ENCODE peak calls at places on chromosome 14, in ten cellular contexts. C, A, Q, D, O, G, E, P, Y and U are unnamed samples.

GRCh38 chr14:91113829-91114078 is at the start of gene DGLUCY:
- DNase-seq in D (peak), A (no peak), P (peak), Q (peak), O (peak), G (no peak), E (no peak), Y (peak), C (peak), U (peak)

GRCh38 chr14:90429764-90430163 is 32.9 kb downstream of the CALM1 start:
- DNase-seq in C (no peak), P (no peak), Q (no peak), E (no peak), D (no peak), Y (no peak), A (no peak), O (no peak), G (no peak), U (no peak)

GRCh38 chr14:42994001-42994736 is 1387.5 kb downstream of the LRFN5 start:
- DNase-seq in E (no peak), Y (no peak), G (no peak), A (peak), P (no peak), D (no peak), O (peak), C (no peak), Q (no peak), U (no peak)

GRCh38 chr14:64442300-64442988 is 22.9 kb upstream of the AKAP5 start:
- DNase-seq in Y (no peak), E (no peak), C (no peak), O (no peak), D (no peak), A (no peak), Q (peak), P (no peak), G (no peak), U (peak)

GRCh38 chr14:94406910-94407309 is 18.5 kb upstream of the SERPINA1 start:
- DNase-seq in E (no peak), Q (no peak), D (no peak), C (no peak), G (no peak), A (no peak), P (no peak), O (no peak), Y (no peak), U (no peak)

GRCh38 chr14:40346275-40346674 is 914.0 kb upstream of the FBXO33 start:
- DNase-seq in Q (no peak), O (no peak), C (no peak), G (no peak), P (no peak), E (no peak), D (no peak), A (no peak), Y (no peak), U (no peak)

GRCh38 chr14:93693914-93694313 is 94.4 kb downstream of the PRIMA1 start:
- DNase-seq in Y (no peak), E (no peak), Q (no peak), A (no peak), C (no peak), G (no peak), P (no peak), D (no peak), O (no peak), U (no peak)

GRCh38 chr14:76720382-76720813 is 40.9 kb upstream of the VASH1 start:
- DNase-seq in Y (no peak), P (peak), E (no peak), Q (peak), A (peak), G (no peak), D (peak), O (peak), C (peak), U (peak)

GRCh38 chr14:54354096-54354495 is 42.7 kb upstream of the CDKN3 start:
- DNase-seq in Y (no peak), P (no peak), E (no peak), Q (no peak), D (no peak), G (peak), C (no peak), A (no peak), O (no peak), U (peak)

GRCh38 chr14:71688576-71688975 is 243.7 kb upstream of the RGS6 start:
- DNase-seq in A (no peak), D (no peak), E (no peak), C (peak), Y (no peak), O (peak), P (no peak), Q (no peak), G (peak), U (no peak)

GRCh38 chr14:60707858-60708257 is 16.3 kb downstream of the SIX4 start:
- DNase-seq in Y (no peak), E (no peak), G (no peak), D (no peak), A (no peak), C (no peak), Q (no peak), O (no peak), P (no peak), U (no peak)

GRCh38 chr14:65210118-65210826 is 108.0 kb upstream of the MAX start:
- DNase-seq in A (peak), C (peak), G (no peak), D (no peak), Q (no peak), P (no peak), E (no peak), Y (no peak), O (peak), U (no peak)

GRCh38 chr14:25246751-25247150 is 196.8 kb upstream of the STXBP6 start:
- DNase-seq in C (no peak), Q (no peak), D (no peak), E (no peak), G (no peak), O (no peak), A (no peak), Y (no peak), P (no peak), U (no peak)

GRCh38 chr14:49497725-49498348 is 88.3 kb downstream of the RPS29 start:
- DNase-seq in E (peak), D (peak), C (peak), G (peak), O (peak), P (no peak), Q (peak), A (peak), Y (no peak), U (no peak)

GRCh38 chr14:30620178-30620577 is 1.9 kb upstream of the SCFD1 start:
- DNase-seq in A (peak), O (peak), C (peak), P (no peak), Y (no peak), Q (no peak), G (no peak), D (peak), E (no peak), U (no peak)

GRCh38 chr14:94058128-94058673 is 22.8 kb downstream of the DDX24 start:
- DNase-seq in P (no peak), E (no peak), O (peak), Q (no peak), C (peak), A (no peak), Y (no peak), G (no peak), D (no peak), U (peak)

GRCh38 chr14:31164115-31164514 is 43.5 kb downstream of the HECTD1 start:
- DNase-seq in Q (no peak), Y (no peak), E (no peak), O (no peak), G (peak), A (no peak), P (no peak), C (no peak), D (no peak), U (no peak)

GRCh38 chr14:99574099-99574880 is 29.7 kb downstream of the CCDC85C start:
- DNase-seq in Q (peak), G (peak), O (peak), D (no peak), A (peak), E (no peak), P (peak), Y (no peak), C (peak), U (peak)

GRCh38 chr14:83559721-83560120 is 1970.2 kb upstream of the FLRT2 start:
- DNase-seq in D (no peak), O (peak), E (no peak), A (peak), P (no peak), G (no peak), Y (no peak), C (peak), Q (no peak), U (no peak)

GRCh38 chr14:73787760-73788508 is 63.7 kb upstream of the PTGR2 start:
- DNase-seq in P (no peak), C (no peak), Y (no peak), Q (no peak), O (peak), A (peak), E (no peak), G (no peak), D (peak), U (no peak)

GRCh38 chr14:104373055-104373854 is 206.3 kb upstream of the C14orf180 start:
- DNase-seq in Y (no peak), C (no peak), E (no peak), O (no peak), P (no peak), G (no peak), A (no peak), Q (no peak), D (no peak), U (no peak)

GRCh38 chr14:99265571-99265970 is 6.4 kb downstream of the BCL11B start:
- DNase-seq in E (no peak), G (no peak), Q (no peak), O (no peak), P (no peak), D (no peak), C (no peak), Y (no peak), A (no peak), U (no peak)

GRCh38 chr14:34129927-34130552 is 179.2 kb upstream of the EGLN3 start:
- DNase-seq in A (no peak), P (no peak), O (no peak), Q (no peak), G (no peak), Y (no peak), E (no peak), D (no peak), C (no peak), U (no peak)

GRCh38 chr14:100031506-100032281 is 33.5 kb upstream of the EVL start:
- DNase-seq in O (peak), C (peak), G (peak), D (no peak), Q (no peak), Y (peak), E (peak), P (no peak), A (peak), U (peak)

GRCh38 chr14:99073401-99073800 is 198.6 kb downstream of the BCL11B start:
- DNase-seq in E (no peak), O (no peak), D (no peak), Q (no peak), A (no peak), Y (no peak), G (no peak), P (no peak), C (no peak), U (no peak)

GRCh38 chr14:92510972-92511371 is 2.6 kb upstream of the RIN3 start:
- DNase-seq in G (peak), Q (no peak), E (no peak), C (no peak), P (no peak), O (no peak), A (no peak), D (peak), Y (no peak), U (no peak)

GRCh38 chr14:69663322-69663686 is 51.9 kb downstream of the SUSD6 start:
- DNase-seq in A (peak), D (no peak), C (no peak), Y (no peak), G (no peak), Q (no peak), P (no peak), O (no peak), E (no peak), U (no peak)

GRCh38 chr14:37150414-37150813 is 22.0 kb downstream of the SLC25A21 start:
- DNase-seq in G (peak), A (peak), Y (no peak), E (peak), D (no peak), C (peak), O (peak), Q (peak), P (no peak), U (no peak)

GRCh38 chr14:36383674-36384421 is 63.4 kb upstream of the MBIP start:
- DNase-seq in C (peak), Q (no peak), E (no peak), O (no peak), D (no peak), Y (peak), G (no peak), A (no peak), P (no peak), U (peak)

GRCh38 chr14:73173092-73173735 is 36.9 kb downstream of the PSEN1 start:
- DNase-seq in Y (no peak), Q (peak), G (peak), A (peak), D (peak), C (peak), O (peak), P (no peak), E (peak), U (no peak)

GRCh38 chr14:32078794-32079663 is 1.9 kb downstream of the ARHGAP5 start:
- DNase-seq in P (no peak), D (no peak), G (peak), Y (no peak), E (no peak), O (peak), C (no peak), Q (peak), A (peak), U (no peak)

GRCh38 chr14:51653096-51653814 is 1.5 kb downstream of the FRMD6 start:
- DNase-seq in D (no peak), Q (peak), O (peak), Y (no peak), C (peak), G (peak), A (peak), P (no peak), E (no peak), U (no peak)
- TF ChIP-seq CTCF in D (no peak), Q (peak), O (no peak), Y (peak), C (peak), G (peak), A (peak), P (no peak), E (peak), U (no peak)

GRCh38 chr14:24095196-24096068 is 1.3 kb downstream of the PCK2 start:
- DNase-seq in C (peak), O (no peak), Q (peak), Y (no peak), G (peak), A (peak), P (no peak), D (peak), E (peak), U (peak)

GRCh38 chr14:24092110-24092959 is 1.8 kb upstream of the PCK2 start:
- DNase-seq in E (no peak), D (no peak), C (peak), G (no peak), O (no peak), A (no peak), Q (no peak), Y (no peak), P (peak), U (no peak)

GRCh38 chr14:24094839-24095195 is 706 bp downstream of the PCK2 start:
- DNase-seq in A (peak), C (peak), Y (no peak), Q (no peak), D (no peak), O (no peak), P (no peak), E (no peak), G (no peak), U (no peak)

GRCh38 chr14:24093901-24094838 is at the start of gene PCK2:
- DNase-seq in C (peak), A (peak), D (peak), Y (peak), P (peak), E (peak), Q (peak), G (peak), O (peak), U (peak)

DNA sequence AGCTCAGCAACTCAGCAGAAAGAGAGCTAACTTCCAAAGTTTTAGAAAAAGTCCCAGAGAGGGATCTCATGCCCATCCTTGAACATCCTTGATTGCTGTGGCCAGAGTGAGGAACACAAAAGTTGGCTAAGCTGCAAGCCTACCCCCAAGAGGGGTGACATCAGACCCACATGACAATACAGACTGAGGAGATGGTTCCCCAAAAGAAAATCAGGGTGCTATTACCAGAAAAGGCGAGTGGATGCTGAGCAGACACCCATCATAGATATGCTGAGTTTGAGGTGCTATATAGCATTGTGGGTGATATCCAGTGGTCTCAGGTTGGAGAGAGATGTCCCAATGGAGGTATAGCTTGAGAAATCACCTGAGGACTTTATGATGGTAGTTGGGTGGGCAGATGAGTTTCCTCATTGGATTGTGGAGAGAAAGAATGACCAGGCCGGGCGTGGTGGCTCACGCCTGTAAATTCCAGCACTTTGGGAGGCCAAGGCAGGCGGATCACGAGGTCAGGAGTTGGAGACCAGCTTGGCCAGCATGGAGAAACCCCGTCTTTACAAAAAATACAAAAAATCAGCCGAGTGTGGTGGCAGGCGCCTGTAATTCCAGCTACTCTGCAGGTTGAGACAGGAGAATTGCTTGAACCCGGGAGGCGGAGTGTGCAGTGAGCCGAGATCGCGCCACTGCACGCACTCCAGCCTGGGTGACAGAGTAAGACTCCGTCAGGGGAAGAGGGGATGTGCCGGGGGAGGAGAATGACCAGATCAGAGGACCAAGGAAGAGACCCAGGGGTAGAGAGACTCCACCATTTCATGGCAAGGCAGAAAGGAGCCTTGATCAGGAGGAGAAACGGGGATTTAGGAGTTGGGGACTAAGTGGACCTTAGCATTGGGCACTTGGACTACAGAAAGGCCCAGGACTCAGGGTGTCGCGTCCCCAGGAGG is 881 bp upstream of the PCK2 start:
- DNase-seq in Y (no peak), O (no peak), Q (no peak), E (no peak), D (no peak), G (no peak), P (no peak), A (no peak), C (no peak), U (no peak)
- TF ChIP-seq CTCF in Y (peak), O (no peak), Q (no peak), E (no peak), D (no peak), G (no peak), P (no peak), A (no peak), C (no peak), U (no peak)

GRCh38 chr14:35337074-35337556 is 44.9 kb downstream of the PSMA6 start:
- DNase-seq in G (no peak), E (no peak), A (no peak), Q (no peak), D (no peak), Y (no peak), O (no peak), P (no peak), C (no peak), U (no peak)
- TF ChIP-seq CTCF in G (no peak), E (no peak), A (no peak), Q (no peak), D (no peak), Y (no peak), O (no peak), P (no peak), C (no peak), U (no peak)

GRCh38 chr14:23481992-23482813 is 12.7 kb downstream of the NGDN start:
- DNase-seq in Y (no peak), O (no peak), D (no peak), P (no peak), E (no peak), A (no peak), C (no peak), Q (no peak), G (no peak), U (no peak)
- TF ChIP-seq CTCF in Y (no peak), O (no peak), D (no peak), P (no peak), E (no peak), A (no peak), C (no peak), Q (no peak), G (no peak), U (no peak)

DNA sequence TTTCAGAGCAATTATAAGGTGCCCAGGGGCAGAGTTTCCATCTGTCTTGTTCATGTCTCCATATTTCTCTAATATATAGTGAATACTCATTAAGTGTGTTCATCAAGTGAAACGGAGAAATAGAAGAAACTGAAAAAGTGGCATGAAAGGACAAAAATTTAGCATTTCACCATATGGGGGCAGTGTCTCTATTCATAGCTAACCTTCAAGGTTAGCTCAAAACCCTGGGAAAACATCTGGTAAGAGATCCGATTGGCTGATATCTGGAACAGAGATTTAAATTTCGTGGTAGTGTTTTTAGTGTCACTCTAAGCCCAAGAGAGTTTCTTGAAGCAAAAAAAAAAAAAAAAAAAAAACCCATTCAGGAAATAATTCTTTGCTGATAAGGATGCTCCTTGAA is 367.5 kb downstream of the DAD1 start:
- DNase-seq in D (peak), Q (no peak), G (peak), O (no peak), P (no peak), A (peak), E (no peak), C (peak), Y (no peak), U (no peak)
- TF ChIP-seq CTCF in D (no peak), Q (peak), G (peak), O (peak), P (no peak), A (peak), E (peak), C (peak), Y (no peak), U (no peak)

GRCh38 chr14:38605193-38606114 is 349.6 kb upstream of the CLEC14A start:
- DNase-seq in D (no peak), E (no peak), A (no peak), Q (no peak), C (no peak), Y (no peak), P (no peak), G (no peak), O (no peak), U (no peak)
- TF ChIP-seq CTCF in D (no peak), E (no peak), A (no peak), Q (no peak), C (peak), Y (no peak), P (no peak), G (peak), O (peak), U (no peak)

DNA sequence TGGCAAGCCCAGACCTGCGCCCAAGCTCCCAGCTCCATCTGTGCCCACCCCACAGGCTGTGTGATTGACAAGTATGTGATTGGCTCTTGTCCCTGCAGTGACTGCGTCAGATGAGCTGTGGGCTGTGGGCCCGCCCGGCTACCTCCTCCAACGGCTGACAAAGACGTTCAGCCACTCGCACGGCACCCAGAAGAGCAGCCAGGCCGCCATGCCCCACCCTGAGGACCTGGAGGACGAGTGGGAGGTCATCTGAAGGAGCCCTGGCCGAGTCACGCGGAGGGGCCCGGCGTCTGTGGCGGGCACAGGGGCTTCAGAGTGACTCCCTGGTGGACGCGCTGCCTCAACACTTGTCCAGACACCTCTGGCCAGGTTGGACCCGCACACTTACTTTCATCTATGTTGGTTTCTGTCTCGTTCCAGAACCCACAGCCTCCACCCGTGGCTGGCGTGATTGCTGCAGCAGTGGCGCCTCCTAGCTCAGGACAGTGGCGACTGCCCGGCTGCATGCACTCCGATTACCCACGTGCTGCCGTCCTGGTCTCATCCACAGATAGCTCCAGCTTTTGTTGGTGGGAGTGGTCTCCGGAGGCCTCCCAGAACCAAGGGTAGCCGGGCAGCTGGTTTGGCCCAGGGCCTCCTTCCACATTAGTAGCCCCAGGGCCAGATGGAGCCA is 11.4 kb downstream of the ANKRD9 start:
- DNase-seq in Q (no peak), D (no peak), E (no peak), P (no peak), Y (no peak), O (no peak), C (no peak), A (no peak), G (peak), U (no peak)
- TF ChIP-seq CTCF in Q (no peak), D (no peak), E (no peak), P (no peak), Y (no peak), O (no peak), C (no peak), A (peak), G (peak), U (no peak)